ENCODE peak calls at places on chromosomes 7 and 10, in seven cellular contexts. P is right lobe of liver, G is RWPE1, O is brain microvascular endothelial cell, U is caudate nucleus, Q is OCI-LY7, R is lower lobe of right lung. K is an unnamed sample.

GRCh38 chr10:73493781-73494180 is 2.0 kb downstream of the PPP3CB start:
- DNase-seq in P (no peak), G (peak; percentile 57), O (peak; percentile 60), U (no peak), Q (no peak), R (no peak), K (no peak)

GRCh38 chr10:99551158-99551557 is 18.4 kb downstream of the NKX2-3 start:
- DNase-seq in P (no peak), G (peak; percentile 59), O (peak; percentile 11), U (no peak), Q (no peak), R (no peak), K (no peak)

GRCh38 chr10:23230582-23230981 is 38.5 kb downstream of the PTF1A start:
- DNase-seq in P (no peak), G (no peak), O (no peak), U (no peak), Q (no peak), R (no peak), K (no peak)

GRCh38 chr7:143256325-143256724 is 6.9 kb upstream of the GSTK1 start:
- DNase-seq in P (no peak), G (no peak), O (no peak), U (no peak), Q (no peak), R (no peak), K (no peak)

GRCh38 chr7:33952824-33953223 is 47.5 kb downstream of the BMPER start:
- DNase-seq in P (no peak), G (no peak), O (no peak), U (no peak), Q (no peak), R (no peak), K (no peak)

GRCh38 chr7:101728888-101729883 is 88.2 kb upstream of the CUX1 start:
- DNase-seq in P (no peak), G (no peak), O (peak; percentile 86), U (no peak), Q (no peak), R (peak; percentile 84), K (no peak)

GRCh38 chr7:149278396-149278795 is 16.4 kb downstream of the ZNF783 start:
- DNase-seq in P (no peak), G (no peak), O (no peak), U (no peak), Q (no peak), R (no peak), K (no peak)

GRCh38 chr7:2110586-2111396 is 122.0 kb downstream of the MAD1L1 start:
- DNase-seq in P (no peak), G (no peak), O (peak; percentile 23), U (no peak), Q (no peak), R (no peak), K (no peak)

GRCh38 chr7:151820486-151821105 is 56.3 kb downstream of the PRKAG2 start:
- DNase-seq in P (no peak), G (no peak), O (no peak), U (no peak), Q (no peak), R (peak; percentile 8), K (no peak)

GRCh38 chr7:2063562-2064360 is 169.0 kb downstream of the MAD1L1 start:
- DNase-seq in P (no peak), G (peak; percentile 36), O (no peak), U (no peak), Q (no peak), R (peak; percentile 70), K (no peak)

GRCh38 chr7:151799506-151799905 is 77.4 kb downstream of the PRKAG2 start:
- DNase-seq in P (no peak), G (no peak), O (no peak), U (no peak), Q (no peak), R (peak; percentile 34), K (no peak)

GRCh38 chr7:70598976-70599375 is 533.0 kb upstream of the GALNT17 start:
- DNase-seq in P (no peak), G (peak; percentile 90), O (no peak), U (no peak), Q (no peak), R (no peak), K (no peak)

DNA sequence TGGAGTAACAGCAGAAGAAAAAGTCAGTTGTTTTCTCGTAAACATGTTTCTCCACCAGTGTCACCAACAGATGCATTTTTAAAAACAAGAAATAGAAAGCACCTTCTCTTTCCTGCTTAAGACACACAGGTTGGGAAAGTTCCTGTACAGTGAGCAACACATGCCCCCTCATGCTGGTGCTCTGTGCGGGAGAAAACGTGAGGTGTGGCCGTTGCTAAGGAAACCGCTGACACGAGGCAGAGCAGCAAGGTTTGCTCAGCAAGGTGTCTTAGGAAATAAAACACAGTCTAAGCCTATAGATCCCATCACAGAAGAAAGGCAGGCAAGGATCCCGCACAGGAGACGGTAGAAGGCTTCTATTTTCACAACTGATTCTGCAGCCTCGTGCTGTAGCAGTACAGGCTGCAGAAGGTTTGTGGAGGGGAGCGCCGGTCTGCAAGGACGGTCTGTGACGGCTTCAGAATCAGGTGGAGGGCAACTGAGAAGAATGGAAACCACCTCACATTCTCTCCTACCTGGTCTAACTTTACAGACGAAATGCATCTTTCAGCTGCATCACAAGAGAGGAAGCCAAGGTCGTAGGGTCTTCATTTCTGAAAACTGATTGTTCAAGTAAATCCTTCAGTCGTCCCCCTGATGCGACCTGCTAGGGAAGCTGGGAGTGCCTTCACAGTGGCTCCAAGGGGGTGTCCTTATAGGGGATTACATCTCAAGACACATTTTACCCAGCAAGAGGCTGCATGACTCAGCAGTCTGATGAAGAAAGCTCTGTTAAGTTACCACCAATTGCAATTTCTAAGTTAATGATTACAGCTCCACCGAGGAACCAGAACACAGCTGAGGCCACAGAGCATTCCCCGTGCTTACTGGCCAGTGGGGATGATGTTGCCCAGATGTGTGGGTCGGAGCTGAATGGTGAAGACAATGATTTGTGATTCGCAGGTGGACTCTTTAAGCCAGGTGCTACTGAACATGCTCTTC is 150.7 kb upstream of the KLF14 start:
- DNase-seq in P (peak; percentile 60), G (no peak), O (no peak), U (peak; percentile 20), Q (no peak), R (peak; percentile 64), K (no peak)
- H3K27ac ChIP-seq in P (no peak overlapping the region), G (peak overlapping the region; percentile 85), O (peak overlapping the region; percentile 84), U (peak overlapping the region; percentile 60), Q (no peak overlapping the region), R (peak overlapping the region; percentile 46), K (no peak overlapping the region)

GRCh38 chr10:78571286-78571685 is 497.5 kb upstream of the ZMIZ1 start:
- DNase-seq in P (no peak), G (no peak), O (no peak), U (no peak), Q (no peak), R (no peak), K (no peak)

GRCh38 chr10:78566216-78567135 is 502.3 kb upstream of the ZMIZ1 start:
- DNase-seq in P (no peak), G (no peak), O (no peak), U (no peak), Q (no peak), R (no peak), K (no peak)

GRCh38 chr10:78567680-78568453 is 500.9 kb upstream of the ZMIZ1 start:
- DNase-seq in P (no peak), G (no peak), O (no peak), U (no peak), Q (no peak), R (peak; percentile 49), K (no peak)

GRCh38 chr10:78570633-78571032 is 498.1 kb upstream of the ZMIZ1 start:
- DNase-seq in P (no peak), G (no peak), O (no peak), U (no peak), Q (no peak), R (peak; percentile 52), K (no peak)

GRCh38 chr10:78568664-78569063 is 500.1 kb upstream of the ZMIZ1 start:
- DNase-seq in P (no peak), G (no peak), O (no peak), U (no peak), Q (no peak), R (no peak), K (no peak)
- H3K27ac ChIP-seq in P (no peak overlapping the region), G (no peak overlapping the region), O (no peak overlapping the region), U (no peak overlapping the region), Q (no peak overlapping the region), R (no peak overlapping the region), K (no peak overlapping the region)

GRCh38 chr7:71706576-71706975 is 574.6 kb downstream of the GALNT17 start:
- DNase-seq in P (no peak), G (no peak), O (no peak), U (no peak), Q (no peak), R (no peak), K (no peak)

GRCh38 chr7:71707041-71707440 is 575.1 kb downstream of the GALNT17 start:
- DNase-seq in P (no peak), G (no peak), O (no peak), U (no peak), Q (no peak), R (no peak), K (no peak)

GRCh38 chr7:71705217-71705616 is 573.3 kb downstream of the GALNT17 start:
- DNase-seq in P (no peak), G (no peak), O (no peak), U (no peak), Q (no peak), R (no peak), K (no peak)

GRCh38 chr7:71708710-71709109 is 576.8 kb downstream of the GALNT17 start:
- DNase-seq in P (no peak), G (no peak), O (no peak), U (no peak), Q (no peak), R (no peak), K (no peak)

DNA sequence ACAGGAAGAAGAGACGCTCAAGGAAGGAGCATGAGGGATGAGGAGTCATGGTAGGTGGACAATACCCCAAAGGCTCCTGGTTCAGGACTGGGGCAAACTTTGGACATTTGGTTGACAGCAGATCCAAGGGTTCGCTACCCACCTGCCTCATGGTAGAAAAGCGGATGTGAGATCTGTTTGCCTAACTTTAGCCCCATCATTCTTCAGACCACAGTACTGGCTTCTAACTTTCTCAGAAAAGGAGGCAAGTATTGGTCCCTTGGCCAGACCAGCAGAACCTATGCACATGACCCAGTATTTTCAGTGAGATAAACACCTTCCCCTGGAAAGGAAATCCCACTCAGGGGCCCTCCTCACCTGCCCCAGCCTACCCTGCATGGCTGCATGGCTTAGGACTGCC is 574.0 kb downstream of the GALNT17 start:
- DNase-seq in P (no peak), G (no peak), O (no peak), U (no peak), Q (no peak), R (no peak), K (no peak)
- H3K27ac ChIP-seq in P (no peak overlapping the region), G (no peak overlapping the region), O (no peak overlapping the region), U (no peak overlapping the region), Q (no peak overlapping the region), R (no peak overlapping the region), K (no peak overlapping the region)

DNA sequence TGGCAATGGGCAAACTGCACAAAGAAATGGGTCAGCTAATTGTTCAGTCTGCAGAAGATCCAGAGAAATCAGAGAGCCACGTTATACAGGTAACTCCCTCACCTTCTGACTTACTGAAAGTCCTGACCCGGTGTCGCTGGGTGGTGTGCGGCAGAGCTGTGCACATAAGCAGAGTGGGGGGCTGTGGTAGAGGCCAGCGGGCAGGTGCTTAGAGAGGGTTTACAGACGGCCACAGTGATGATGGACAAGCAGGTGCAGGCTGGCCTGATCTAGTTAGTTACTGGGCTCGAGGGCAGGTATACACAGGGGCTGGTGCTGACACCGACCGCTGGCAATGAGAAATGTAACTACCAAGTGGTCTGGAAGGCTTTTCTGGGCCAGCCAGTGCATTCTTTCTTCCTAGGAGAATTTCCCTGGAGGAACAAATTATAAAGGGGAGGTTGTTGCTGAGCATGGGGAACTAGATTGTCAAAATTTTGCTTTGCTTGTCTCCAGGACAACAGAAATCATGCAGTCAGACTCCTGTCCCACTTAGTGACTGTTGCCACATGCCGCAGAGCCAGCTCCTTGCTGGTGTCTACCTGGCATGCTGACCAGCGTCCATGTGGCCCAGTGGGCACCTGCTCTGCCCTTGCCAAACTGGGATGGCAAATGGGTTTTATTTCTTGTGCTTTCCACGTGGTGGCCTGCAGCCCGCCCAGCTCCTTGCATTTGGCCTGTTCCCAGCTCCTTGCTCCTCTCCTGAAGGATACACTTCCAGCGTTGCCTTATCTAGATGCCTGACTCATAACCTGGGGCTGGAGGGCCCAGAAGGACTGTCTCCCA is 28.8 kb downstream of the DENND10 start:
- DNase-seq in P (no peak), G (no peak), O (no peak), U (no peak), Q (no peak), R (no peak), K (peak; percentile 54)
- H3K27ac ChIP-seq in P (peak overlapping the region; percentile 75), G (peak overlapping the region; percentile 17), O (no peak overlapping the region), U (peak overlapping the region; percentile 19), Q (peak overlapping the region; percentile 63), R (peak overlapping the region; percentile 81), K (no peak overlapping the region)

K was measured in substantia nigra.